ENCODE peak calls at places on chromosomes 13 and 19, in seven cellular contexts. One of them, this sample, is unnamed. For H3K36me3, the result is how much of the 10 kb centered on the place peaks cover.

GRCh38 chr19:34879563-34879962 is 47.1 kb upstream of the ZNF30 start:
- DNase-seq in CD8-positive, alpha-beta T cell: no peak
- DNase-seq in ovary: no peak
- DNase-seq in fibroblast of lung: no peak
- DNase-seq in PC-9: no peak
- DNase-seq in transverse colon: no peak
- DNase-seq in GM23338: no peak
- DNase-seq in this sample: no peak

GRCh38 chr13:50130686-50131051 is 115.4 kb downstream of the KCNRG start:
- DNase-seq in CD8-positive, alpha-beta T cell: peak
- DNase-seq in ovary: no peak
- DNase-seq in fibroblast of lung: peak
- DNase-seq in PC-9: no peak
- DNase-seq in transverse colon: peak
- DNase-seq in GM23338: peak
- DNase-seq in this sample: no peak

GRCh38 chr13:66859934-66860867 is 369.9 kb downstream of the PCDH9 start:
- DNase-seq in CD8-positive, alpha-beta T cell: no peak
- DNase-seq in ovary: no peak
- DNase-seq in fibroblast of lung: no peak
- DNase-seq in PC-9: no peak
- DNase-seq in transverse colon: no peak
- DNase-seq in GM23338: peak
- DNase-seq in this sample: no peak

GRCh38 chr13:29884671-29885424 is 34.4 kb upstream of the UBL3 start:
- DNase-seq in CD8-positive, alpha-beta T cell: no peak
- DNase-seq in ovary: no peak
- DNase-seq in fibroblast of lung: no peak
- DNase-seq in PC-9: no peak
- DNase-seq in transverse colon: no peak
- DNase-seq in GM23338: peak
- DNase-seq in this sample: no peak

GRCh38 chr19:48325265-48325910 is at the start of gene EMP3:
- DNase-seq in CD8-positive, alpha-beta T cell: peak
- DNase-seq in ovary: peak
- DNase-seq in fibroblast of lung: peak
- DNase-seq in PC-9: no peak
- DNase-seq in transverse colon: peak
- DNase-seq in GM23338: peak
- DNase-seq in this sample: no peak

GRCh38 chr13:114244637-114245036 is 9.9 kb downstream of the CDC16 start:
- DNase-seq in CD8-positive, alpha-beta T cell: no peak
- DNase-seq in ovary: no peak
- DNase-seq in fibroblast of lung: no peak
- DNase-seq in PC-9: no peak
- DNase-seq in transverse colon: no peak
- DNase-seq in GM23338: no peak
- DNase-seq in this sample: no peak

GRCh38 chr19:47520343-47520806 is 5.5 kb upstream of the NAPA start:
- DNase-seq in CD8-positive, alpha-beta T cell: no peak
- DNase-seq in ovary: no peak
- DNase-seq in fibroblast of lung: no peak
- DNase-seq in PC-9: no peak
- DNase-seq in transverse colon: no peak
- DNase-seq in GM23338: no peak
- DNase-seq in this sample: no peak

GRCh38 chr13:51380269-51380668 is 40.8 kb downstream of the SERPINE3 start:
- DNase-seq in CD8-positive, alpha-beta T cell: no peak
- DNase-seq in ovary: no peak
- DNase-seq in fibroblast of lung: peak
- DNase-seq in PC-9: peak
- DNase-seq in transverse colon: no peak
- DNase-seq in GM23338: no peak
- DNase-seq in this sample: no peak

GRCh38 chr19:49362926-49363264 is 679 bp upstream of the TEAD2 start:
- DNase-seq in CD8-positive, alpha-beta T cell: no peak
- DNase-seq in ovary: peak
- DNase-seq in fibroblast of lung: no peak
- DNase-seq in PC-9: no peak
- DNase-seq in transverse colon: peak
- DNase-seq in GM23338: no peak
- DNase-seq in this sample: peak

GRCh38 chr13:75798353-75799245 is 162.5 kb downstream of the LMO7 start:
- DNase-seq in CD8-positive, alpha-beta T cell: no peak
- DNase-seq in ovary: no peak
- DNase-seq in fibroblast of lung: no peak
- DNase-seq in PC-9: peak
- DNase-seq in transverse colon: no peak
- DNase-seq in GM23338: no peak
- DNase-seq in this sample: no peak

GRCh38 chr13:23433171-23434153 is at the start of gene SACS:
- DNase-seq in CD8-positive, alpha-beta T cell: no peak
- DNase-seq in ovary: no peak
- DNase-seq in fibroblast of lung: peak
- DNase-seq in PC-9: no peak
- DNase-seq in transverse colon: no peak
- DNase-seq in GM23338: peak
- DNase-seq in this sample: peak

GRCh38 chr13:78875792-78876580 is 217.0 kb upstream of the OBI1 start:
- DNase-seq in CD8-positive, alpha-beta T cell: no peak
- DNase-seq in ovary: no peak
- DNase-seq in fibroblast of lung: no peak
- DNase-seq in PC-9: no peak
- DNase-seq in transverse colon: no peak
- DNase-seq in GM23338: peak
- DNase-seq in this sample: no peak

GRCh38 chr13:100124265-100124664 is 35.4 kb downstream of the PCCA start:
- DNase-seq in CD8-positive, alpha-beta T cell: no peak
- DNase-seq in ovary: no peak
- DNase-seq in fibroblast of lung: no peak
- DNase-seq in PC-9: no peak
- DNase-seq in transverse colon: no peak
- DNase-seq in GM23338: no peak
- DNase-seq in this sample: no peak

GRCh38 chr19:29526730-29527499 is 1.1 kb downstream of the VSTM2B start:
- DNase-seq in CD8-positive, alpha-beta T cell: no peak
- DNase-seq in ovary: no peak
- DNase-seq in fibroblast of lung: no peak
- DNase-seq in PC-9: no peak
- DNase-seq in transverse colon: no peak
- DNase-seq in GM23338: peak
- DNase-seq in this sample: no peak

DNA sequence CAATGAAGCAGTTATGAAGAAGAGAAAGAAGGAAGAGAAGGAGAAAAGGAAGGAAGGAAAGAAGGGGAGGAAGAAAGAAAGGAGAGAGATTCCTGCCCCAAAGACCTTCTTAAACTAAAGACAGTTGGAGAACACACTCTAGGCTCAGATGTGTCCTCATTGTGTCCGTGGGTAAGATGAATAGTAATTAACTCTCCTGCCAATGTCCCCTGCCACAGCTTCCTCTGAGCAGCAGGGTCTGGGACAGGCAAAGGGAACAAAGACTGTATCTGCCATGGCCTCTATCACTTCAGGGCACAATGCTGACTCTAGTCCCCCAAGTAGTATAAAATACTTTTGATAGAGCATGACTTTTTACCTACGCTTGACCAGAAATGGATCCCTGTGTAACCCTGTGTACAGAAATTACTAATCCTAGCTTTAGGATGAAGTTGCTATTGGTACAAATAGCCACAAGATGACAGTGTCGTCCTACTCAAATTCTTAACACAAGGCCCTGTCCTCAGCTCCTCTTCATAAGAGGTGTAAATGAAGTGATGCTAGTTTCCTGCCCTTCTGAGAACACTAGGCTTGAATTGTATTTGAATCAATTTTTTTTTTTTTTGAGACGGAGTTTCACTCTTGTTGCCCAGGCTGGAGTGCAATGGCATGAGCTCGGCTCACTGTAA is 186.2 kb upstream of the GPR12 start:
- DNase-seq in CD8-positive, alpha-beta T cell: no peak
- DNase-seq in ovary: no peak
- DNase-seq in fibroblast of lung: peak
- DNase-seq in PC-9: peak
- DNase-seq in transverse colon: no peak
- DNase-seq in GM23338: peak
- DNase-seq in this sample: peak
- H3K27ac ChIP-seq in CD8-positive, alpha-beta T cell: no peak
- H3K27ac ChIP-seq in ovary: no peak
- H3K27ac ChIP-seq in fibroblast of lung: no peak
- H3K27ac ChIP-seq in PC-9: no peak
- H3K27ac ChIP-seq in transverse colon: no peak
- H3K27ac ChIP-seq in GM23338: no peak
- H3K27ac ChIP-seq in this sample: no peak

GRCh38 chr19:8468124-8468523 is 23.3 kb downstream of the HNRNPM start:
- DNase-seq in CD8-positive, alpha-beta T cell: no peak
- DNase-seq in ovary: no peak
- DNase-seq in fibroblast of lung: peak
- DNase-seq in PC-9: no peak
- DNase-seq in transverse colon: no peak
- DNase-seq in GM23338: no peak
- DNase-seq in this sample: no peak
- H3K36me3 ChIP-seq in CD8-positive, alpha-beta T cell: half or more
- H3K36me3 ChIP-seq in ovary: under half
- H3K36me3 ChIP-seq in fibroblast of lung: under half
- H3K36me3 ChIP-seq in PC-9: half or more
- H3K36me3 ChIP-seq in transverse colon: under half
- H3K36me3 ChIP-seq in GM23338: half or more
- H3K36me3 ChIP-seq in this sample: half or more

DNA sequence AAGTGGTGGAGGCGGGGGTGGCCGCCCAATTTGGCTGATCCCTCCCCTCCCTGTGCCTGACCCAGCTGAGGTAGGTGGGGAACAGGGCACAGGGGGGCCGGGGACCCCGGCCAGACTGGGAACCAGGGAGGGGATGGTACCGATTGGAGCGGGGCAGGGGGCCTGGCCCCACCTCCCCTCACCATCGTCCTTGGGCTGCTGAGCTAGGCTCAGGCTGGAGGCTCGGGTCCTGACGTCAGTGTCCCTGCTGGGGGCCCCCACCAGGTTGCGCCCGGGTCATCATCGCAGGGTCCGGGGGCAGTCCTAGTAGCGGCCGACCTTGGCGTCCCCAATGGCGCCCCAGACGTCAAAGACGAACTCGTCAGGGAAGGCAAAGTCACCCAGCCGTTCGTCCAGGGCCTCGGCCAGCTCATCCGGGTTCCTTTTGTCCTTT is 3.0 kb upstream of the PTGER1 start:
- DNase-seq in CD8-positive, alpha-beta T cell: no peak
- DNase-seq in ovary: no peak
- DNase-seq in fibroblast of lung: no peak
- DNase-seq in PC-9: no peak
- DNase-seq in transverse colon: no peak
- DNase-seq in GM23338: no peak
- DNase-seq in this sample: no peak
- TF ChIP-seq CTCF in CD8-positive, alpha-beta T cell: no peak
- TF ChIP-seq CTCF in ovary: no peak
- TF ChIP-seq CTCF in fibroblast of lung: no peak
- TF ChIP-seq CTCF in PC-9: no peak
- TF ChIP-seq CTCF in transverse colon: no peak
- TF ChIP-seq CTCF in GM23338: no peak
- TF ChIP-seq CTCF in this sample: no peak

DNA sequence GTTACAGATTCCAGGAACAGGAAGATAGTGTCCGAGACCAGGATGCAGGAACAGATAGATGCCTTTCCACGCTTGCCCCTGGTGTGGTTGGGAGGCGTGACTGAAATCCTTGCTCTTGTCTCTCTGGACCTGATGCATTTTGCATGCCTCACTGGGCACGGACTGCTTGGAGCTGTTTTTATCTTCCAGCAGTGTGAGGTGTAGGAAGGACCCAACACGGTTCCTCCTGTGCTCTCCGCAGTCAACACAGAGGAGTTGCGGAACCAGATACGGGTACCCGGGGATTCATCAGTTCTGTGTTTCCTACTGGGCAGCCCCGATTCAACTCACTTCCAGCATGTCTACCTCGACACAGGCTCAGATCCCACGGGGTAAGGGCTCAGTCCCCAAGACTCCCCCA is 6.5 kb downstream of the DOT1L start:
- DNase-seq in CD8-positive, alpha-beta T cell: no peak
- DNase-seq in ovary: no peak
- DNase-seq in fibroblast of lung: no peak
- DNase-seq in PC-9: no peak
- DNase-seq in transverse colon: no peak
- DNase-seq in GM23338: no peak
- DNase-seq in this sample: no peak
- H3K27ac ChIP-seq in CD8-positive, alpha-beta T cell: no peak
- H3K27ac ChIP-seq in ovary: no peak
- H3K27ac ChIP-seq in fibroblast of lung: peak
- H3K27ac ChIP-seq in PC-9: no peak
- H3K27ac ChIP-seq in transverse colon: no peak
- H3K27ac ChIP-seq in GM23338: peak
- H3K27ac ChIP-seq in this sample: peak

GRCh38 chr19:8397291-8397690 is 7.1 kb downstream of the RAB11B start:
- DNase-seq in CD8-positive, alpha-beta T cell: no peak
- DNase-seq in ovary: no peak
- DNase-seq in fibroblast of lung: no peak
- DNase-seq in PC-9: no peak
- DNase-seq in transverse colon: no peak
- DNase-seq in GM23338: no peak
- DNase-seq in this sample: no peak

GRCh38 chr19:8396563-8397203 is 6.5 kb downstream of the RAB11B start:
- DNase-seq in CD8-positive, alpha-beta T cell: peak
- DNase-seq in ovary: peak
- DNase-seq in fibroblast of lung: peak
- DNase-seq in PC-9: no peak
- DNase-seq in transverse colon: peak
- DNase-seq in GM23338: peak
- DNase-seq in this sample: peak

GRCh38 chr19:8401981-8402411 is 11.1 kb upstream of the MARCHF2 start:
- DNase-seq in CD8-positive, alpha-beta T cell: no peak
- DNase-seq in ovary: no peak
- DNase-seq in fibroblast of lung: no peak
- DNase-seq in PC-9: no peak
- DNase-seq in transverse colon: no peak
- DNase-seq in GM23338: no peak
- DNase-seq in this sample: no peak

GRCh38 chr19:8397746-8398721 is 7.9 kb downstream of the RAB11B start:
- DNase-seq in CD8-positive, alpha-beta T cell: no peak
- DNase-seq in ovary: no peak
- DNase-seq in fibroblast of lung: no peak
- DNase-seq in PC-9: no peak
- DNase-seq in transverse colon: no peak
- DNase-seq in GM23338: no peak
- DNase-seq in this sample: peak

GRCh38 chr19:8399681-8400188 is 9.6 kb downstream of the RAB11B start:
- DNase-seq in CD8-positive, alpha-beta T cell: no peak
- DNase-seq in ovary: no peak
- DNase-seq in fibroblast of lung: no peak
- DNase-seq in PC-9: no peak
- DNase-seq in transverse colon: no peak
- DNase-seq in GM23338: no peak
- DNase-seq in this sample: peak
- H3K36me3 ChIP-seq in CD8-positive, alpha-beta T cell: under half
- H3K36me3 ChIP-seq in ovary: under half
- H3K36me3 ChIP-seq in fibroblast of lung: under half
- H3K36me3 ChIP-seq in PC-9: under half
- H3K36me3 ChIP-seq in transverse colon: under half
- H3K36me3 ChIP-seq in GM23338: under half
- H3K36me3 ChIP-seq in this sample: under half